ENCODE peak calls at places on chromosomes 7 and 10, in six cellular contexts. C is transverse colon, U is naive B cell, M is mesendoderm, I is adrenal gland, J is Calu3. X is an unnamed sample.

GRCh38 chr7:22109761-22110160 is 164.1 kb upstream of the CDCA7L start:
- DNase-seq in C (peak; percentile 28), U (no peak), M (peak; percentile 83), I (peak; percentile 47), J (peak; percentile 49), X (peak; percentile 55)

GRCh38 chr10:99008106-99008505 is 227.5 kb downstream of the HPSE2 start:
- DNase-seq in C (no peak), U (no peak), M (no peak), I (no peak), J (no peak), X (no peak)

GRCh38 chr10:94902570-94902969 is 35.9 kb upstream of the CYP2C9 start:
- DNase-seq in C (no peak), U (no peak), M (no peak), I (no peak), J (peak; percentile 40), X (no peak)

GRCh38 chr10:137606-138005 is 2.4 kb downstream of the ZMYND11 start:
- DNase-seq in C (no peak), U (no peak), M (no peak), I (no peak), J (no peak), X (no peak)

GRCh38 chr7:67918158-67918557 is 921.5 kb downstream of the TYW1 start:
- DNase-seq in C (no peak), U (peak; percentile 54), M (peak; percentile 55), I (no peak), J (no peak), X (peak; percentile 22)

GRCh38 chr10:5961405-5962100 is 15.8 kb downstream of the IL15RA start:
- DNase-seq in C (no peak), U (no peak), M (no peak), I (no peak), J (no peak), X (peak; percentile 83)

GRCh38 chr7:84040365-84040764 is 154.2 kb downstream of the SEMA3A start:
- DNase-seq in C (no peak), U (no peak), M (peak; percentile 44), I (no peak), J (no peak), X (no peak)

GRCh38 chr7:149776305-149776704 is 2.9 kb upstream of the ZNF467 start:
- DNase-seq in C (no peak), U (no peak), M (no peak), I (peak; percentile 76), J (peak; percentile 61), X (no peak)

GRCh38 chr10:124264711-124265390 is 153.9 kb downstream of the OAT start:
- DNase-seq in C (no peak), U (no peak), M (no peak), I (no peak), J (no peak), X (no peak)

GRCh38 chr7:130921391-130922180 is 187.6 kb upstream of the KLF14 start:
- DNase-seq in C (peak; percentile 61), U (no peak), M (no peak), I (peak; percentile 66), J (no peak), X (peak; percentile 67)

GRCh38 chr10:95327367-95327766 is 36.6 kb upstream of the PDLIM1 start:
- DNase-seq in C (peak; percentile 48), U (no peak), M (no peak), I (no peak), J (no peak), X (no peak)

GRCh38 chr7:8154290-8154689 is 107.7 kb downstream of the ICA1 start:
- DNase-seq in C (no peak), U (no peak), M (no peak), I (no peak), J (no peak), X (no peak)

GRCh38 chr7:2006921-2007381 is 225.8 kb downstream of the MAD1L1 start:
- DNase-seq in C (peak; percentile 6), U (no peak), M (no peak), I (no peak), J (no peak), X (no peak)

GRCh38 chr7:30914611-30915601 is 3.3 kb downstream of the AQP1 start:
- DNase-seq in C (no peak), U (no peak), M (peak; percentile 73), I (no peak), J (peak; percentile 88), X (no peak)

GRCh38 chr10:73859441-73860049 is 14.8 kb downstream of the CAMK2G start:
- DNase-seq in C (peak; percentile 34), U (no peak), M (no peak), I (no peak), J (no peak), X (no peak)